ENCODE peak calls at places on chromosomes 12 and 14, in four cellular contexts. U is A549, D is HepG2, N is K562. R is an unnamed sample.

GRCh38 chr14:54699087-54699530 is 132.2 kb downstream of the SAMD4A start:
- DNase-seq in D (no peak), N (no peak), U (no peak), R (no peak)

GRCh38 chr12:131943389-131943788 is 6.4 kb upstream of the EP400 start:
- DNase-seq in U (no peak), N (no peak), D (no peak), R (no peak)

GRCh38 chr12:107818984-107819383 is 44.5 kb downstream of the ASCL4 start:
- DNase-seq in U (no peak), D (no peak), N (no peak), R (no peak)

GRCh38 chr12:109702126-109702841 is 11.3 kb upstream of the FAM222A start:
- DNase-seq in N (no peak), D (no peak), U (no peak), R (no peak)

GRCh38 chr14:51880810-51881580 is 20.6 kb downstream of the GNG2 start:
- DNase-seq in N (no peak), U (no peak), D (no peak), R (no peak)

GRCh38 chr14:97796511-97796910 is 999.3 kb downstream of the VRK1 start:
- DNase-seq in N (no peak), U (no peak), D (no peak), R (no peak)

GRCh38 chr14:21068521-21069387 is 1.4 kb upstream of the ARHGEF40 start:
- DNase-seq in U (peak), N (peak), D (peak), R (peak)

GRCh38 chr14:101733211-101733610 is 28.3 kb upstream of the PPP2R5C start:
- DNase-seq in D (no peak), N (no peak), U (no peak), R (no peak)

GRCh38 chr12:32047357-32047828 is 59.3 kb upstream of the BICD1 start:
- DNase-seq in N (peak), D (no peak), U (no peak), R (no peak)

GRCh38 chr12:101592448-101592847 is 2.3 kb upstream of the MYBPC1 start:
- DNase-seq in U (no peak), N (no peak), D (peak), R (no peak)

GRCh38 chr12:122894173-122895121 is 1.5 kb downstream of the VPS37B start:
- DNase-seq in N (no peak), U (no peak), D (no peak), R (no peak)

GRCh38 chr14:99518441-99519346 is 37.5 kb downstream of the CCNK start:
- DNase-seq in U (peak), N (peak), D (peak), R (peak)

GRCh38 chr12:57110189-57111045 is 745 bp downstream of the STAT6 start:
- DNase-seq in N (peak), D (peak), U (peak), R (peak)

GRCh38 chr14:92676031-92676430 is 72.4 kb downstream of the LGMN start:
- DNase-seq in D (no peak), N (no peak), U (no peak), R (no peak)

GRCh38 chr14:51895425-51895824 is 35.0 kb downstream of the GNG2 start:
- DNase-seq in D (no peak), N (no peak), U (no peak), R (no peak)

GRCh38 chr12:104288635-104289258 is 14.8 kb upstream of the EID3 start:
- DNase-seq in N (peak), U (peak), D (peak), R (peak)
- TF ChIP-seq ESRRA in N (peak), U (no peak), D (peak), R (no peak)

GRCh38 chr12:106140223-106140986 is 1.7 kb upstream of the NUAK1 start:
- DNase-seq in D (no peak), U (no peak), N (no peak), R (no peak)

GRCh38 chr12:106142591-106143261 is 4.0 kb upstream of the NUAK1 start:
- DNase-seq in D (no peak), U (no peak), N (no peak), R (no peak)

GRCh38 chr12:106139422-106140141 is 828 bp upstream of the NUAK1 start:
- DNase-seq in N (no peak), U (peak), D (peak), R (peak)

GRCh38 chr12:106141003-106141402 is 2.2 kb upstream of the NUAK1 start:
- DNase-seq in N (no peak), U (no peak), D (no peak), R (no peak)

DNA sequence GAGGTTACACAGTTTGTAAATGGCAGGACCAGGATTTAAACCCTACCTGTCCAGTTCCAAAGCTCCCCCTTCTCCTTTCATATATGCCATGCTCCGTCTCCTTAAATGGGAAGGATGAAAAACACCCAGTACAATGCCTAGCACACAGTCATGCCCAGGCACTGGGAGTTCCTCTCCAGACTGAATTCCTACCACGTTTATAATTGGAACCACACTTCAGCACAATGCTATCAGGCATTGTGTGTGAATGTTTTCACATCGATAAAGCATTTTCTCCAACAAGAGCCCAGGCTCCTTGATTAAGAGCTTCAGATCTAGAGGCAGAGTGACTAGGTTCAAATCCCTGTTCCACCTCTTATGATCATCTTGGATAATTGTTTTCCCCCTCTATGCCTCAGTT is 2.7 kb upstream of the NUAK1 start:
- DNase-seq in U (no peak), N (no peak), D (no peak), R (no peak)
- TF ChIP-seq HMGXB4 in U (no peak), N (no peak), D (no peak), R (no peak)

GRCh38 chr12:46459111-46459510 is 86.5 kb upstream of the SLC38A2 start:
- DNase-seq in N (no peak), U (no peak), D (no peak), R (no peak)
- TF ChIP-seq ESRRA in N (no peak), U (no peak), D (no peak), R (no peak)

GRCh38 chr12:38771871-38772270 is 133.5 kb downstream of the CPNE8 start:
- DNase-seq in U (no peak), D (no peak), N (no peak), R (no peak)
- TF ChIP-seq HMGXB4 in U (no peak), D (no peak), N (no peak), R (no peak)